ENCODE peak calls at places on chromosomes 11 and 22, in six cellular contexts. T is HFFc6, C is A549, E is Calu3, K is fibroblast of lung, A is nephron progenitor cell. X is an unnamed sample.

GRCh38 chr22:42277988-42278776 is 7.7 kb upstream of the TCF20 start:
- DNase-seq in T (no peak), C (no peak), E (no peak), K (peak), A (no peak), X (peak)

GRCh38 chr11:56906683-56907148 is 82.0 kb upstream of the OR5AK2 start:
- DNase-seq in T (no peak), C (peak), E (peak), K (no peak), A (no peak), X (no peak)

GRCh38 chr11:78074756-78075155 is 4.9 kb downstream of the NDUFC2 start:
- DNase-seq in T (no peak), C (no peak), E (peak), K (no peak), A (no peak), X (no peak)

GRCh38 chr22:41574847-41575381 is 14.1 kb downstream of the CSDC2 start:
- DNase-seq in T (no peak), C (no peak), E (no peak), K (peak), A (no peak), X (no peak)

GRCh38 chr11:57888385-57888784 is 126.8 kb downstream of the CTNND1 start:
- DNase-seq in T (no peak), C (no peak), E (no peak), K (no peak), A (no peak), X (no peak)

GRCh38 chr11:12244156-12244555 is 133.2 kb upstream of the PARVA start:
- DNase-seq in T (no peak), C (no peak), E (no peak), K (no peak), A (no peak), X (no peak)

GRCh38 chr11:65386307-65387081 is at the start of gene FRMD8:
- DNase-seq in T (peak), C (peak), E (peak), K (peak), A (peak), X (peak)

GRCh38 chr11:96219981-96220623 is 122.9 kb downstream of the MAML2 start:
- DNase-seq in T (peak), C (peak), E (no peak), K (peak), A (no peak), X (no peak)

GRCh38 chr11:13143486-13144297 is 133.9 kb upstream of the BMAL1 start:
- DNase-seq in T (no peak), C (no peak), E (peak), K (no peak), A (no peak), X (no peak)

GRCh38 chr11:123736769-123737168 is 4.7 kb downstream of the ZNF202 start:
- DNase-seq in T (no peak), C (no peak), E (no peak), K (no peak), A (no peak), X (no peak)

GRCh38 chr11:103737791-103738190 is 298.6 kb upstream of the DDI1 start:
- DNase-seq in T (no peak), C (no peak), E (no peak), K (no peak), A (no peak), X (no peak)

GRCh38 chr11:32328392-32328791 is 106.9 kb downstream of the WT1 start:
- DNase-seq in T (no peak), C (no peak), E (no peak), K (no peak), A (no peak), X (no peak)

GRCh38 chr22:33922268-33922667 is 2.0 kb upstream of the LARGE1 start:
- DNase-seq in T (no peak), C (no peak), E (peak), K (peak), A (peak), X (peak)

GRCh38 chr22:39457047-39457545 is 284 bp downstream of the MGAT3 start:
- DNase-seq in T (no peak), C (no peak), E (no peak), K (no peak), A (peak), X (no peak)

GRCh38 chr22:27247691-27248434 is 553.7 kb downstream of the MN1 start:
- DNase-seq in T (no peak), C (no peak), E (no peak), K (peak), A (no peak), X (no peak)

GRCh38 chr11:27806122-27806521 is 105.9 kb upstream of the BDNF start:
- DNase-seq in T (no peak), C (no peak), E (no peak), K (no peak), A (no peak), X (no peak)

GRCh38 chr11:103988595-103988969 is 47.9 kb upstream of the DDI1 start:
- DNase-seq in T (peak), C (no peak), E (no peak), K (peak), A (no peak), X (no peak)

GRCh38 chr11:117473692-117474091 is 146.0 kb downstream of the CEP164 start:
- DNase-seq in T (no peak), C (no peak), E (no peak), K (no peak), A (no peak), X (no peak)

GRCh38 chr11:79160786-79161403 is 279.9 kb downstream of the TENM4 start:
- DNase-seq in T (no peak), C (no peak), E (no peak), K (peak), A (peak), X (no peak)

GRCh38 chr11:114153224-114153623 is 93.7 kb downstream of the ZBTB16 start:
- DNase-seq in T (no peak), C (no peak), E (no peak), K (no peak), A (no peak), X (no peak)

GRCh38 chr11:72799441-72799840 is 5.6 kb upstream of the STARD10 start:
- DNase-seq in T (no peak), C (no peak), E (no peak), K (no peak), A (no peak), X (no peak)

GRCh38 chr11:110356769-110357671 is 60.6 kb upstream of the RDX start:
- DNase-seq in T (peak), C (peak), E (peak), K (peak), A (no peak), X (no peak)

GRCh38 chr11:8767466-8768142 is 85.0 kb downstream of the RPL27A start:
- DNase-seq in T (peak), C (no peak), E (no peak), K (no peak), A (no peak), X (no peak)

GRCh38 chr11:87767615-87768014 is 407.6 kb downstream of the RAB38 start:
- DNase-seq in T (no peak), C (no peak), E (no peak), K (no peak), A (no peak), X (no peak)

GRCh38 chr22:35477911-35478582 is 62.6 kb upstream of the RASD2 start:
- DNase-seq in T (peak), C (peak), E (peak), K (peak), A (peak), X (no peak)

GRCh38 chr11:76638267-76639197 is 32.0 kb downstream of the LRRC32 start:
- DNase-seq in T (no peak), C (no peak), E (no peak), K (no peak), A (no peak), X (no peak)

GRCh38 chr11:46894506-46894905 is 23.8 kb downstream of the LRP4 start:
- DNase-seq in T (no peak), C (no peak), E (no peak), K (no peak), A (no peak), X (no peak)

GRCh38 chr11:10618490-10618889 is 50.0 kb upstream of the LYVE1 start:
- DNase-seq in T (peak), C (no peak), E (no peak), K (no peak), A (no peak), X (no peak)

GRCh38 chr11:19951558-19952083 is 208.7 kb downstream of the DBX1 start:
- DNase-seq in T (peak), C (peak), E (peak), K (peak), A (peak), X (no peak)

GRCh38 chr11:45148276-45148675 is 1.8 kb downstream of the PRDM11 start:
- DNase-seq in T (no peak), C (no peak), E (no peak), K (no peak), A (no peak), X (peak)

DNA sequence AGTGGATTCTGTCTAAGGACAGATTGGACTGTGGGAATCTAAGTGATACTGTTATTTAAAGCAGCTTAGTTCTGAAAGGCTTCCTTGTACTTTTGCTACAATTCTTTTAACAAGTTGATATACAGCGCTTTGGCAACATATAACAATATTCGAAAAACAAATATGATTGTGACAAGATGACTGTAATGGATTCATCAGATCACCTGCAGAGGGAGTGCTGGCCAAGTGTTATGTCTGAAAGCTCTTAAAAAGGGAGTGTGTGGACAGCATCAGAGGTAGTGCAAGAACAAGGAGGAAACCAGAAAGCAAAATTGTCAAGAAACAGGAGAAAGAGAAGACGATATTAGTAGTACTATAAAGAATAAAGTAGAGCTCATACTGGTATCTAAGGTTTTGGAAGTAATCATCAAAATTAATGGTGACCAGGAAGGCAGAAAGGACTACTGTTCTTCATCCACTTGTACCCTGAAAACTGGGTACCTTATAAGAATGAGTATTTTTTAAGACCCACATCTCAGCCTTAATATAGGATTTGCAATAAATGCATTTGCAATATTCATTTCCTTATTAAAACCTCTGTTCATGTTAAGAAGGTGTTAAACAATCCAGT is 1112.0 kb upstream of the CCDC90B start:
- DNase-seq in T (no peak), C (peak), E (peak), K (no peak), A (no peak), X (no peak)
- TF ChIP-seq CTCF in T (no peak), C (peak), E (no peak), K (no peak), A (peak), X (peak)

DNA sequence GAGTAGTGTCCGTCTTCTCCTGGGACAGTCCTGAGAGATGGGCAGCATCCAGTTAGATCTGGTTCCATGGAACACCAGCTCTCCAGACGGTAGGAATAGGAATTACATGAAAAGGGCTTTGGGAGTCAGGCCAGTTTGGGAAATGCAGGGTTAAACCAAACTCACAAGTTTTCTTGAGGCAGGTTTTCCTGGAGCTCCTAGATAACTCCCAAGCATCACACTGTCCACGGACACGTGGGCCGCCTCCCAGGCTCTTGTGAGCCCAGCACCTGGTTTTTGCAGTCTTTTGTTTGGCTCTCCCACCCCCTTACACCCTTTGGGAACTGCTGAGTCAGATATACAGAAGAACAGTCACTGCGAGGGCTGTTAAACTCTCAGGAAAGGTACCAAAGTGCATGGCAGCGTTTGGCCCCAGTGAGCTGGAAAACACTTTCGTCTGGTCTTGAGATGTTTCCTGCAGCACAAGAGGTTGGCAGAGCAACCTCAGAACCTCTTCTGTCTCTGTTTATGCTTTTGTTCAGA is 90.0 kb downstream of the BCR start:
- DNase-seq in T (no peak), C (no peak), E (no peak), K (peak), A (no peak), X (no peak)
- TF ChIP-seq CTCF in T (peak), C (no peak), E (no peak), K (no peak), A (peak), X (peak)

GRCh38 chr22:45163417-45164216 is at the start of gene NUP50:
- DNase-seq in T (peak), C (peak), E (peak), K (peak), A (peak), X (peak)

GRCh38 chr22:45157907-45158306 is 5.8 kb upstream of the NUP50 start:
- DNase-seq in T (no peak), C (no peak), E (no peak), K (no peak), A (no peak), X (no peak)

GRCh38 chr22:45162531-45162930 is 1.2 kb upstream of the NUP50 start:
- DNase-seq in T (no peak), C (no peak), E (no peak), K (peak), A (no peak), X (no peak)

GRCh38 chr22:45163074-45163416 is 680 bp upstream of the NUP50 start:
- DNase-seq in T (peak), C (peak), E (peak), K (peak), A (peak), X (no peak)

GRCh38 chr22:45159652-45160462 is 3.9 kb upstream of the NUP50 start:
- DNase-seq in T (no peak), C (peak), E (peak), K (no peak), A (no peak), X (no peak)
- TF ChIP-seq CTCF in T (peak), C (no peak), E (no peak), K (no peak), A (no peak), X (peak)

DNA sequence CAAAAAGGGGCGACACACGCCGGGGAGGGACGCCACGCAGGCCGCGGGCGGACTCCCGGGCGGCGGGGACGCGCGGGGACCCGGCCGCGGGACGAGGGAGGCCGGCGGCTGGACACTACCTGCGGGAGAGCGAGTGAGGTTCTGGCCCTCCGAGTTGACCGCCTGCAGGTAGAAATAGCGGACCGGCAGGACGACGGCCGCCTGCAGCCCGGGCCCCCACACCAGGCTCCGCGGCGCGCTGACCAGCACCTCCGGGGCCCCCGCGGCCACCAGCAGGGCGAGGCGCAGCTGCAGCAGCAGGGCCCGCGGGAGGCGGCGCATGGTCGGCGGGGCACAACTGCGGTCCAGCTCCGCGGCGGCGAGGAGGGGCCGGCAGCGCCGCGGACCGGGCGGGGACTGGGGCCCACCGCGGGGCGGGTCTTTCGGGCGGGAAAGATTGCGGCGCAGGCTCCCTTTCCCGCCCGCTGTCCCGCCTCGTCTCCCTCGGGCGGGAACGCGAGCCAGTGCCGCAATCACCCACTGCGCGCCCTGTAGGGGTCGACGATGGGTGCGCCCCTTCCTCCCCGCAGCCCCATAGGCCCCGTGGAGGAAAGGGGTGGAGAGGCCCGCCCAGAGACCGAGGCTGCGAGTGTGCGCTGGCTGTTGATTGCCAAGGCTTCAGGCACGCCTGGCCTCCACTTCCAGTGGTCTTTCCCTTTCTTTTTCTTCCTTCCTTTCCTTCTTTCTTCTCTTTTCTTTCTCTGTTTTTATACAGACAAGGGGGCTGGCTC is at the start of gene POGLUT3:
- DNase-seq in T (peak), C (peak), E (peak), K (peak), A (peak), X (peak)
- TF ChIP-seq CTCF in T (no peak), C (no peak), E (no peak), K (no peak), A (no peak), X (peak)

GRCh38 chr11:18010977-18011586 is 1.8 kb downstream of the SERGEF start:
- DNase-seq in T (no peak), C (no peak), E (no peak), K (no peak), A (no peak), X (no peak)

GRCh38 chr11:18011633-18012313 is 1.1 kb downstream of the SERGEF start:
- DNase-seq in T (no peak), C (no peak), E (no peak), K (no peak), A (no peak), X (no peak)

GRCh38 chr11:18012906-18013781 is at the start of gene SERGEF:
- DNase-seq in T (peak), C (peak), E (peak), K (peak), A (peak), X (peak)

GRCh38 chr11:18012314-18012905 is 437 bp downstream of the SERGEF start:
- DNase-seq in T (no peak), C (peak), E (peak), K (peak), A (no peak), X (no peak)

DNA sequence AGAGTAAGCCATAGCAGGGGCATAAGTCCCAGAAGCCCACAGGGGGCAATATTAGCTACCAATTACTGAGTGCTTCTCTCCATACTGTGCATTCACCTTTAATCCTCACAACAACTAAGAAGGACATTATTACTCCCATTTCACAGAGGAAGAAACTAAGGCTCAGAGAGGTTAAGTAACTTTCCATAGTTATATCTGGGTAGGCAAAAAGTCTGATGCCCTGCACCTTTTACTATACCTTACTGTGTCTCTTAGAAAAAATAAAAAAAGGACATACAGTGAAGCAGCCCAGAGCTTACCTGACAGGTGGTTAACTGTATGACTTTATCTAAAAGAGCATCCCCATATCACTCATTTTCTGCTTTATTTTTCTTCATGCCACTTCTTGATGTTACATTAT is 2.6 kb downstream of the SERGEF start:
- DNase-seq in T (no peak), C (peak), E (no peak), K (no peak), A (no peak), X (no peak)
- TF ChIP-seq CTCF in T (no peak), C (no peak), E (no peak), K (no peak), A (no peak), X (no peak)